ENCODE peak calls at places on chromosomes 12 and 14, in six cellular contexts. U is AG09319; G is endothelial cell; Y is pancreas; N is activated CD8-positive, alpha-beta T cell treated with anti-CD3 and anti-CD28 coated beads for 36 hours; T is ovary. D is an unnamed sample.

GRCh38 chr14:59507063-59507751 is 22.9 kb downstream of the JKAMP start:
- DNase-seq in N (peak), Y (peak), U (no peak), T (no peak), G (peak), D (no peak)

GRCh38 chr12:121240484-121241202 is 30.7 kb downstream of the P2RX4 start:
- DNase-seq in N (peak), U (peak), Y (no peak), T (peak), G (no peak), D (peak)

GRCh38 chr12:62671321-62671720 is 204.7 kb downstream of the MON2 start:
- DNase-seq in T (no peak), Y (no peak), N (no peak), U (no peak), G (no peak), D (no peak)

GRCh38 chr12:68451261-68452091 is 119.3 kb upstream of the MDM1 start:
- DNase-seq in Y (no peak), U (peak), G (no peak), T (peak), N (peak), D (peak)

GRCh38 chr14:32421781-32422180 is 92.7 kb downstream of the AKAP6 start:
- DNase-seq in N (no peak), T (no peak), Y (no peak), U (no peak), G (no peak), D (no peak)

GRCh38 chr14:75440733-75441474 is 13.1 kb downstream of the JDP2 start:
- DNase-seq in U (peak), G (no peak), Y (peak), T (peak), N (no peak), D (no peak)

GRCh38 chr14:77316872-77317271 is 3.8 kb downstream of the POMT2 start:
- DNase-seq in T (no peak), U (no peak), Y (no peak), N (no peak), G (no peak), D (no peak)

GRCh38 chr12:84413656-84414055 is 498.9 kb downstream of the SLC6A15 start:
- DNase-seq in T (no peak), Y (no peak), N (no peak), U (no peak), G (no peak), D (no peak)

GRCh38 chr12:127550271-127550670 is 716.7 kb upstream of the TMEM132C start:
- DNase-seq in U (no peak), Y (no peak), N (no peak), T (no peak), G (no peak), D (no peak)

GRCh38 chr12:123387508-123388217 is 3.7 kb downstream of the KMT5A start:
- DNase-seq in U (no peak), T (peak), G (no peak), Y (no peak), N (peak), D (no peak)

GRCh38 chr12:115638753-115639666 is 638.5 kb downstream of the MED13L start:
- DNase-seq in N (no peak), T (no peak), G (peak), Y (no peak), U (no peak), D (no peak)

GRCh38 chr12:47870175-47870781 is 34.5 kb downstream of the VDR start:
- DNase-seq in Y (no peak), G (peak), U (peak), N (no peak), T (no peak), D (no peak)

GRCh38 chr12:62256408-62257079 is 3.7 kb upstream of the USP15 start:
- DNase-seq in G (no peak), T (no peak), Y (peak), N (peak), U (no peak), D (no peak)

GRCh38 chr14:103386632-103387329 is 1.6 kb downstream of the MARK3 start:
- DNase-seq in Y (no peak), T (no peak), G (no peak), U (no peak), N (no peak), D (no peak)

GRCh38 chr14:103384450-103385152 is 614 bp upstream of the MARK3 start:
- DNase-seq in G (peak), N (no peak), Y (no peak), T (no peak), U (no peak), D (no peak)

GRCh38 chr14:103382375-103382774 is 2.8 kb upstream of the MARK3 start:
- DNase-seq in U (no peak), N (no peak), G (no peak), Y (no peak), T (no peak), D (no peak)

GRCh38 chr14:103385994-103386491 is 828 bp downstream of the MARK3 start:
- DNase-seq in Y (peak), N (peak), T (no peak), G (peak), U (no peak), D (peak)

GRCh38 chr14:103385153-103385993 is at the start of gene MARK3:
- DNase-seq in T (peak), G (peak), Y (peak), U (peak), N (peak), D (peak)
- TF ChIP-seq CTCF in T (no peak), G (no peak), Y (no peak), U (no peak), N (no peak), D (no peak)

GRCh38 chr12:119129827-119130434 is 48.8 kb upstream of the HSPB8 start:
- DNase-seq in G (no peak), N (no peak), Y (no peak), T (no peak), U (no peak), D (no peak)
- TF ChIP-seq CTCF in G (no peak), N (no peak), Y (no peak), T (no peak), U (no peak), D (no peak)

GRCh38 chr12:1575287-1575798 is 19.0 kb downstream of the FBXL14 start:
- DNase-seq in G (no peak), T (peak), U (no peak), N (no peak), Y (no peak), D (no peak)
- TF ChIP-seq CTCF in G (no peak), T (no peak), U (no peak), N (no peak), Y (no peak), D (no peak)

GRCh38 chr12:65881965-65882413 is 57.7 kb downstream of the HMGA2 start:
- DNase-seq in N (peak), Y (peak), G (peak), T (peak), U (no peak), D (no peak)
- TF ChIP-seq CTCF in N (no peak), Y (peak), G (no peak), T (peak), U (peak), D (no peak)

GRCh38 chr14:104723651-104724406 is at the start of gene ADSS1:
- DNase-seq in U (no peak), N (peak), Y (peak), T (peak), G (peak), D (peak)
- TF ChIP-seq CTCF in U (peak), N (peak), Y (peak), T (peak), G (peak), D (peak)

GRCh38 chr14:91417983-91418386 is 365 bp upstream of the CCDC88C start:
- DNase-seq in T (peak), Y (no peak), N (peak), U (no peak), G (peak), D (no peak)
- TF ChIP-seq CTCF in T (no peak), Y (no peak), N (no peak), U (no peak), G (no peak), D (no peak)

DNA sequence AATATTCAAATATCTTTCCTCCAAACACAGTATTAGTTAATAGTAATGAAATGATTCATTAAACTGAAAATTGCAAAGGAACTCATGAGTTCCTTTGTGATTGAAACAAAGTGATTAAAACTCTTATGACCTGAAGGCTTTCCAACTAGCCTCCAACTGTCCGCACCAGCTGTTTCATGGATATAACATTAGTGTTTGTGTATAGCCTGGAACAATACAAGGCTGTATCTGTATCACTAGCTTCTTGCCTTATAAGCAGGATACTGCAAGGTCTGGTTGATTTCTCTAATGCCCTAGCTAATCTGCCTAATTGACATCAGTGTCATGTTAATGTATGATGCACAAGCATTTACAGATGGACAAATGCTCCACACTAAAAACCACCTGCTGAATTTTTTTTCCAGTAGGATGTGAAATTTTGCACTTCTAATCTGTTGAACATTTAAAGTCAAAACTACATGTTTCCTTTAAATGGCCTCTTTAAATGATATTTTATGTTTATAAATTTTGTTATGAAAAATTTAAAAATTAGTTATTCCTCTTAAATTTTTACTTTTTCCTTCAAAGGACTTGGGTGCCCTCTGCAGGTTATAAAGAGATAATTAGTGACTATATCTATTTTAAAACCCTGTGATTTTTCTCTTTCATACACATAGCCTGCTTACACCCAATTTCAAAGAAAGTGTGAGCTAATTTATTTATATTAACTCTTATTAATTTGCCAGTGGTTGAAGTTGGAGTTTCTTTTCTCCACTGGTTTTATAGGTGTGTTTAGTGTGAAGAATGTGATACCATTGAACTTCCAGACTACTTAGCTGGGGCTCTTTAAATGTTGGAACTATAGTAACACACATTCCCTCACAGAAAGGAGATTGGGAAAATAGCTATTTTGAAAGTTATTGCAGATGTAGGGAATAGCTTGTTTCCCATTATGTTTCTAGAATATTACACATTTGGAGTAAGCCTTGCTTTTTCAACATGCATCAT is 25.4 kb downstream of the AP5M1 start:
- DNase-seq in U (no peak), T (no peak), N (no peak), Y (no peak), G (no peak), D (no peak)
- TF ChIP-seq CTCF in U (peak), T (no peak), N (peak), Y (no peak), G (peak), D (no peak)